ENCODE peak calls at places on chromosomes 7 and 10, in six cellular contexts. U, G, L, F, J and C are unnamed samples.

GRCh38 chr7:117448655-117449054 is 21.4 kb upstream of the ASZ1 start:
- DNase-seq in F (no peak), G (peak), J (no peak), L (no peak), U (no peak), C (no peak)

GRCh38 chr10:74981831-74982633 is 129.4 kb upstream of the SAMD8 start:
- DNase-seq in F (no peak), L (peak), J (no peak), G (no peak), U (no peak), C (no peak)

GRCh38 chr7:2807846-2808772 is 36.0 kb downstream of the GNA12 start:
- DNase-seq in L (peak), G (peak), F (peak), U (no peak), J (no peak), C (no peak)

GRCh38 chr10:32253300-32253699 is 93.7 kb downstream of the EPC1 start:
- DNase-seq in L (no peak), U (no peak), J (no peak), G (no peak), F (peak), C (no peak)

GRCh38 chr10:22005763-22006162 is 2.2 kb upstream of the DNAJC1 start:
- DNase-seq in G (no peak), U (no peak), L (peak), F (no peak), J (no peak), C (no peak)

GRCh38 chr10:37856881-37857286 is 526 bp downstream of the ZNF248 start:
- DNase-seq in U (peak), G (no peak), L (peak), F (peak), J (peak), C (no peak)

GRCh38 chr10:44234471-44234850 is 150.4 kb downstream of the CXCL12 start:
- DNase-seq in U (peak), J (no peak), F (no peak), G (no peak), L (no peak), C (no peak)

GRCh38 chr7:8433477-8434289 is at the start of gene NXPH1:
- DNase-seq in L (peak), F (no peak), U (no peak), J (no peak), G (no peak), C (no peak)

DNA sequence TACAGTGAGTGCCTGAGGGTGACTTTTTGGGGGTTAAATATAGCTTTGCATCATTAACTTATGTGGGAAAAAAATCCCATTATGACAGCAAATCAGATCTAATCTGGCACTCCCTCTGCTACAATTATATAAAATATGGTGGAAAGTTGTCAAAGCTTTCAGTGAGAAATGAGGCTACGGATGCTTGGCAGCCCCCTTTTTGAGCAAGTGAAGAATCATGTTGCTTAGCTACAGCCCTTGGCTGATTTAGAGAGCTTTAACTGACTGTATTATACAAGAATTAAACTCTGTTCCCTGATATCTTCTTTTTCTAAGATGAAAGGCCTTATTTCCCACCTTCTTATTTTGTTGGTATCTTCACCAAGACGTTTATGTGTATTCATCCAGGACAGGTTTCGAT is 57.4 kb downstream of the GPR158 start:
- DNase-seq in G (no peak), F (no peak), U (no peak), L (no peak), J (no peak), C (no peak)
- H3K4me3 ChIP-seq in G (no peak), F (no peak), U (no peak), L (no peak), J (no peak), C (no peak)

DNA sequence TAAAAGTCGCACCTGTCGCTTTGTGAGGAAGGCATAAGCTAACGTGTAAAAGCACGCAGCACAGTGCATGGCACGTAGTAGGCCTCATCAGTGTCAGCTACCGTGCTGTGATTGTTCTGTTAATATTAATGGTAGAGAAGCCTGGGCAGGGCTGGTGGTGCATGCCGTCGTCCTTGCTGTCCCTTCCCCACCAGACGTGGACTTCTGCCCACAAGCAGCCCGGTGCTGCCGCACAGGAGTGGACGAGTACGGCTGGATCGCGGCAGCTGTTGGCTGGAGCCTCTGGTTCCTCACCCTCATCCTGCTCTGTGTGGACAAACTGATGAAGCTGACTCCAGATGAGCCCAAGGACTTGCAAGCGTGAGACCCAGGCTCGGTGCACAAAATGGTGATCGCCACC is 4.7 kb upstream of the ATP6V0A4 start:
- DNase-seq in F (no peak), J (no peak), G (no peak), L (no peak), U (no peak), C (no peak)
- TF ChIP-seq CTCF in F (no peak), J (no peak), G (no peak), L (no peak), U (no peak), C (no peak)

DNA sequence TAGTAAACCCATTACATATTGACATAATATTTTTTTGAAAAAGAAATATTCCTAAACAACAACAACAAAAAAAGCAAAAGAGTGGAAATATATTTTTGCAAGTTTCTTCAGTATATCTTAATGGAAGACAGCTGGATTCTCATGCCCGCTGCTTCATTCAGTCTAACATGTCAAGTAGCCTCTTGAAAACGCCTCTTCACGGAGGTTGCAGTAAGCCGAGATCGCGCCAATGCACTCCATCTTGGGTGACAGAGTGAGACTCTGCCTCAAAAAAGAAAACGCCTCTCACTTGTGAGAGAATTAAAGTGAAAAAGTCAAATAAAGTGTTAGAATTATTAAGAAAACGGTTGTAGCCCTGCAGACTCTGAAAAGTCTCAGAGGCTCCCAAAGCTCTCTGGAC is 1.3 kb downstream of the CUTC start:
- DNase-seq in G (peak), U (peak), L (peak), F (no peak), J (no peak), C (no peak)
- H3K4me3 ChIP-seq in G (no peak), U (peak), L (peak), F (peak), J (no peak), C (peak)

DNA sequence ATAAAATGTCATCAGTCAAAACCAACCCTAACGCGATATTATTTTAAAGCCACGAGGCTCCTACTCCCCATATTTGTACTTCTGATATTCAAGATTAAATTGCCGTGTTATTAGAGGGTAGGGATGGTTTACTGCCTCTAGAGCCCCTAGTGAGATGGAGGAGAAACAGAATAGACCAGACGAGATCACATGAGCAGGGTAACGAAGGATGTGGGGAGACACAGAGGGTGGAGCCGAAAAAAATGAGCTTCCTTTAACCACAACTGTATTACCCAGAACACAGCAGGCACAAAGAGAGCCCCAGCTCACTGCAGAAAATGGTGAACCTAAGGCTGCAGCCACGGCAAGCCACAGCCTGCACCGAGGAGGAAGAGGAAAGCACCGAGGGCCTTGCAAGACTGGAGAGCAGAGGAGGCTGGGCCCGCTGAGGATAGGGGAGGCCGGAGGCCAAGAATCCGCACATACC is 14.3 kb downstream of the ZC3HAV1 start:
- DNase-seq in U (no peak), L (peak), G (no peak), J (no peak), F (no peak), C (no peak)
- TF ChIP-seq CTCF in U (no peak), L (no peak), G (no peak), J (no peak), F (no peak), C (no peak)

GRCh38 chr10:63258920-63259678 is 126.0 kb downstream of the NRBF2 start:
- DNase-seq in J (no peak), U (no peak), L (no peak), G (peak), F (no peak), C (no peak)
- H3K4me3 ChIP-seq in J (no peak), U (no peak), L (peak), G (no peak), F (no peak), C (no peak)

GRCh38 chr7:129644634-129645230 is 33.2 kb downstream of the NRF1 start:
- DNase-seq in F (no peak), U (peak), G (peak), J (no peak), L (peak), C (no peak)
- TF ChIP-seq CTCF in F (no peak), U (peak), G (peak), J (peak), L (no peak), C (peak)

GRCh38 chr7:13035233-13035632 is 347.8 kb downstream of the ARL4A start:
- DNase-seq in J (no peak), G (no peak), L (no peak), F (no peak), U (no peak), C (no peak)

GRCh38 chr7:13037216-13037615 is 349.8 kb downstream of the ARL4A start:
- DNase-seq in G (peak), J (no peak), L (no peak), F (no peak), U (no peak), C (no peak)

GRCh38 chr7:13032524-13032923 is 345.1 kb downstream of the ARL4A start:
- DNase-seq in L (no peak), U (no peak), G (no peak), F (no peak), J (no peak), C (no peak)

GRCh38 chr7:13034693-13035092 is 347.3 kb downstream of the ARL4A start:
- DNase-seq in G (no peak), L (no peak), J (no peak), F (no peak), U (no peak), C (no peak)

GRCh38 chr7:13036256-13036765 is 348.9 kb downstream of the ARL4A start:
- DNase-seq in U (no peak), J (no peak), L (no peak), F (no peak), G (peak), C (no peak)
- H3K4me3 ChIP-seq in U (no peak), J (no peak), L (no peak), F (no peak), G (no peak), C (no peak)